ENCODE peak calls at places on chromosomes 2 and 18, in seven cellular contexts. L, W, V, M, O, D and F are unnamed samples.

GRCh38 chr2:177264209-177264538 is 353 bp downstream of the NFE2L2 start:
- DNase-seq in L (no peak), W (peak), V (peak), M (no peak), O (no peak), D (no peak), F (peak)

GRCh38 chr18:57437782-57438668 is 2.9 kb downstream of the ONECUT2 start:
- DNase-seq in L (peak), W (peak), V (peak), M (no peak), O (peak), D (no peak), F (no peak)

GRCh38 chr2:100736121-100736915 is 83.6 kb upstream of the NPAS2 start:
- DNase-seq in L (no peak), W (no peak), V (no peak), M (no peak), O (no peak), D (no peak), F (no peak)

GRCh38 chr2:232675381-232675780 is 21.8 kb upstream of the GIGYF2 start:
- DNase-seq in L (no peak), W (no peak), V (no peak), M (no peak), O (no peak), D (no peak), F (no peak)

GRCh38 chr2:219178377-219179175 is 501 bp downstream of the RETREG2 start:
- DNase-seq in L (peak), W (peak), V (peak), M (peak), O (no peak), D (no peak), F (peak)

GRCh38 chr2:8502316-8502715 is 179.5 kb upstream of the ID2 start:
- DNase-seq in L (no peak), W (no peak), V (no peak), M (no peak), O (no peak), D (no peak), F (no peak)

GRCh38 chr18:3177902-3178687 is 41.7 kb downstream of the MYOM1 start:
- DNase-seq in L (no peak), W (no peak), V (peak), M (no peak), O (no peak), D (no peak), F (peak)

GRCh38 chr2:39308778-39309177 is 65.0 kb upstream of the CDKL4 start:
- DNase-seq in L (no peak), W (no peak), V (no peak), M (no peak), O (no peak), D (no peak), F (no peak)

GRCh38 chr18:53416985-53417384 is 807.5 kb downstream of the MBD2 start:
- DNase-seq in L (peak), W (peak), V (no peak), M (peak), O (no peak), D (no peak), F (no peak)

GRCh38 chr18:12839057-12839525 is 44.9 kb downstream of the PTPN2 start:
- DNase-seq in L (no peak), W (no peak), V (no peak), M (peak), O (no peak), D (no peak), F (no peak)

GRCh38 chr2:22970284-22970975 is 414.5 kb upstream of the KLHL29 start:
- DNase-seq in L (no peak), W (no peak), V (no peak), M (no peak), O (peak), D (no peak), F (no peak)

GRCh38 chr2:207330912-207331311 is 165.2 kb upstream of the KLF7 start:
- DNase-seq in L (no peak), W (no peak), V (peak), M (peak), O (no peak), D (no peak), F (peak)

GRCh38 chr2:12716250-12717190 is at the start of gene TRIB2:
- DNase-seq in L (peak), W (peak), V (peak), M (peak), O (peak), D (no peak), F (peak)

GRCh38 chr18:48787523-48788151 is 163.1 kb downstream of the SMAD7 start:
- DNase-seq in L (no peak), W (no peak), V (peak), M (peak), O (no peak), D (no peak), F (peak)

GRCh38 chr2:109239720-109240119 is 110.7 kb downstream of the SH3RF3 start:
- DNase-seq in L (no peak), W (peak), V (peak), M (peak), O (no peak), D (no peak), F (no peak)

GRCh38 chr2:118431188-118431562 is 342.9 kb downstream of the INSIG2 start:
- DNase-seq in L (no peak), W (peak), V (no peak), M (no peak), O (no peak), D (no peak), F (no peak)

GRCh38 chr2:7278984-7279383 is 361.8 kb downstream of the RNF144A start:
- DNase-seq in L (no peak), W (no peak), V (no peak), M (no peak), O (no peak), D (no peak), F (no peak)

GRCh38 chr2:169363570-169364150 is 1.3 kb upstream of the LRP2 start:
- DNase-seq in L (peak), W (peak), V (no peak), M (peak), O (peak), D (no peak), F (peak)

GRCh38 chr2:38683766-38684165 is 17.9 kb downstream of the GALM start:
- DNase-seq in L (no peak), W (no peak), V (no peak), M (no peak), O (no peak), D (no peak), F (peak)

GRCh38 chr18:79360933-79361332 is 34.8 kb upstream of the NFATC1 start:
- DNase-seq in L (no peak), W (no peak), V (no peak), M (no peak), O (no peak), D (no peak), F (no peak)

GRCh38 chr2:23541453-23542334 is 156.7 kb downstream of the KLHL29 start:
- DNase-seq in L (no peak), W (no peak), V (no peak), M (peak), O (no peak), D (no peak), F (peak)

GRCh38 chr2:212905640-212906201 is 245.7 kb downstream of the IKZF2 start:
- DNase-seq in L (peak), W (no peak), V (peak), M (peak), O (no peak), D (no peak), F (peak)

GRCh38 chr2:15009681-15010080 is 377.2 kb downstream of the LRATD1 start:
- DNase-seq in L (no peak), W (no peak), V (peak), M (no peak), O (no peak), D (no peak), F (no peak)

GRCh38 chr2:46200100-46200690 is 97.0 kb upstream of the EPAS1 start:
- DNase-seq in L (no peak), W (no peak), V (peak), M (no peak), O (no peak), D (no peak), F (no peak)

GRCh38 chr2:8154270-8154669 is 527.6 kb upstream of the ID2 start:
- DNase-seq in L (no peak), W (no peak), V (no peak), M (no peak), O (no peak), D (no peak), F (no peak)

GRCh38 chr18:3498705-3499451 is 48.9 kb downstream of the TGIF1 start:
- DNase-seq in L (peak), W (peak), V (peak), M (peak), O (peak), D (no peak), F (no peak)

GRCh38 chr18:56563568-56563967 is 74.8 kb downstream of the TXNL1 start:
- DNase-seq in L (peak), W (peak), V (no peak), M (peak), O (peak), D (peak), F (no peak)

GRCh38 chr2:238261718-238262375 is 22.0 kb upstream of the HES6 start:
- DNase-seq in L (no peak), W (no peak), V (no peak), M (no peak), O (no peak), D (no peak), F (no peak)

GRCh38 chr2:70607121-70607551 is 53.5 kb upstream of the TGFA start:
- DNase-seq in L (no peak), W (no peak), V (no peak), M (no peak), O (no peak), D (no peak), F (no peak)

GRCh38 chr2:118097657-118098056 is 9.4 kb downstream of the INSIG2 start:
- DNase-seq in L (no peak), W (no peak), V (peak), M (peak), O (no peak), D (no peak), F (no peak)

GRCh38 chr18:1917546-1917945 is 653.8 kb downstream of the METTL4 start:
- DNase-seq in L (no peak), W (no peak), V (no peak), M (no peak), O (no peak), D (no peak), F (peak)

GRCh38 chr2:232983669-232983991 is 29.4 kb downstream of the NGEF start:
- DNase-seq in L (no peak), W (no peak), V (no peak), M (no peak), O (no peak), D (no peak), F (no peak)

GRCh38 chr2:109467701-109468100 is 146.1 kb downstream of the SEPTIN10 start:
- DNase-seq in L (no peak), W (no peak), V (no peak), M (no peak), O (no peak), D (no peak), F (peak)

GRCh38 chr2:33476100-33476792 is at the start of gene RASGRP3:
- DNase-seq in L (peak), W (peak), V (peak), M (peak), O (peak), D (peak), F (peak)

GRCh38 chr2:121860033-121860810 is 104.8 kb downstream of the TSN start:
- DNase-seq in L (no peak), W (peak), V (peak), M (peak), O (no peak), D (no peak), F (peak)

GRCh38 chr2:36369711-36370110 is 14.1 kb downstream of the CRIM1 start:
- DNase-seq in L (no peak), W (no peak), V (no peak), M (no peak), O (no peak), D (no peak), F (peak)
- H3K23ac ChIP-seq in L (no peak), W (no peak), V (peak), M (no peak), O (no peak), D (no peak), F (no peak)

DNA sequence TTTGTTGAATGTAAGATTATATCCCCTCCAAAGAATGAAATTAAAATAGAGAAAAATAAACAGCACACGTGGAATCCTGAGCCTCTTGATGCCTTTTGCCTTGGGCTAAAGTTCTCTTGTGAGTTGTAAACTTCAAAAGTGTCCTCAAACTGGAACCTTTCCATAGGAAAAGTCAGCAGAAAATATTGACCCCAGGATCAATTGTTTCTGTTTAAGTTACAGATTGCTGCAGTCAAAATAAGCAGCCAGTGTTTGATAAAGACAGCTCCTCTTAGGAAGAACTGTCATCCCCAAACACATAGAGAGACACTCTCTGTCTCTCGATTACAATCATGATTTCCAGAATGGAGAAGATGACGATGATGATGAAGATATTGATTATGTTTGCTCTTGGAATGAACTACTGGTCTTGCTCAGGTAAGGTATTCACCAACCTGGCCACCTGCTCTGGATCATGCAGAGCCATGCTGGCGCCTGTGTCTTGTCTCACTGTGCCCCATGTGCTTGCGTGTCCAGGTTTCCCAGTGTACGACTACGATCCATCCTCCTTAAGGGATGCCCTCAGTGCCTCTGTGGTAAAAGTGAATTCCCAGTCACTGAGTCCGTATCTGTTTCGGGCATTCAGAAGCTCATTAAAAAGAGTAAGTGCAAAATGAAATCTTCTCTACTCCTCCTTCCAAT is at the start of gene SPP2:
- DNase-seq in L (no peak), W (no peak), V (no peak), M (no peak), O (no peak), D (no peak), F (no peak)
- H3K23ac ChIP-seq in L (no peak), W (no peak), V (no peak), M (no peak), O (no peak), D (no peak), F (no peak)

GRCh38 chr18:35602193-35602820 is 20.8 kb downstream of the GALNT1 start:
- DNase-seq in L (no peak), W (no peak), V (no peak), M (no peak), O (no peak), D (no peak), F (no peak)
- H3K23ac ChIP-seq in L (no peak), W (no peak), V (no peak), M (no peak), O (no peak), D (no peak), F (no peak)

DNA sequence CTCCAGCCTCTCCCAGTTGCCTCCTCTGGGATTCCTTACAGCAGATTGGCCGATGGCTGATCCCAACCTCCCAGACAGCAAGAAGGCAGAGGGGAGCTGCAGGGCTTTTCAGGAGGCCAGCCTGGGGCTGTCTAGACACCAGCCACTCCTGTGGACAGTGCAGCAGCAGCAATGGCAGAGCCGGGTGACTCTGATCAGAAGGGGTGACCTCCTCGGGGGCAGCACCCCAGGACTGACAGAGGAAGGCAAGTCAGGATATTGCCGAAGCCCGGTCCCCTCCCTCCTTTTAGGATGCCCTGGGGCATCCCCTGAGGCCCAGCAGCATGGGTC is 84.5 kb downstream of the INHBB start:
- DNase-seq in L (no peak), W (no peak), V (no peak), M (no peak), O (peak), D (no peak), F (no peak)
- H3K23ac ChIP-seq in L (no peak), W (no peak), V (no peak), M (no peak), O (no peak), D (no peak), F (no peak)

GRCh38 chr2:178395941-178396585 is 54.9 kb downstream of the PRKRA start:
- DNase-seq in L (no peak), W (no peak), V (no peak), M (no peak), O (no peak), D (no peak), F (no peak)

GRCh38 chr2:178397002-178397605 is 53.9 kb downstream of the PRKRA start:
- DNase-seq in L (peak), W (peak), V (peak), M (peak), O (no peak), D (no peak), F (peak)

GRCh38 chr2:178404380-178404767 is 46.6 kb downstream of the PRKRA start:
- DNase-seq in L (no peak), W (no peak), V (peak), M (peak), O (no peak), D (no peak), F (peak)

GRCh38 chr2:178403671-178404379 is 47.1 kb downstream of the PRKRA start:
- DNase-seq in L (no peak), W (no peak), V (no peak), M (no peak), O (no peak), D (no peak), F (peak)

DNA sequence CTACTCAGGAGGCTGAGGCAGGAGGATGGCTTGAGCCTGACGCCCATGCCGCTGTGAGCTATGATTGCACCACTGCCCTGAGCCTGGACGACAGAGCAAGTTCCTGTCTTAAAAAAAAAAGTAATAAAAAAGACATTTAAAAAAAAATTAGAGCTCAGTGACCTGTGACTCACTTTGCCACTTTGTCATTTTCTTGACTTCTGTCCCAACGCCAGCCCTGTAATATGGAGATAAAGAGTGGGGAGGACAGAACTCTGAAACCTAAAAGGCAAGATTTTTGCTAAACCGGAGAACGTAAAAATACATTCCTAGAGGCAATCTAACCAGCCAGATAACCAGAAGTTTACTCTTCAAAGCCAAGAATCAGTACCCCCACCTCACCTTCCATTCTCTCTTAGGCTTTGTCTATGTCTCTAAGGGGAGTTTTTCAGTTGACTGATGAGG is 49.0 kb downstream of the PRKRA start:
- DNase-seq in L (no peak), W (no peak), V (no peak), M (no peak), O (no peak), D (no peak), F (peak)
- H3K23ac ChIP-seq in L (no peak), W (no peak), V (no peak), M (no peak), O (no peak), D (no peak), F (no peak)

DNA sequence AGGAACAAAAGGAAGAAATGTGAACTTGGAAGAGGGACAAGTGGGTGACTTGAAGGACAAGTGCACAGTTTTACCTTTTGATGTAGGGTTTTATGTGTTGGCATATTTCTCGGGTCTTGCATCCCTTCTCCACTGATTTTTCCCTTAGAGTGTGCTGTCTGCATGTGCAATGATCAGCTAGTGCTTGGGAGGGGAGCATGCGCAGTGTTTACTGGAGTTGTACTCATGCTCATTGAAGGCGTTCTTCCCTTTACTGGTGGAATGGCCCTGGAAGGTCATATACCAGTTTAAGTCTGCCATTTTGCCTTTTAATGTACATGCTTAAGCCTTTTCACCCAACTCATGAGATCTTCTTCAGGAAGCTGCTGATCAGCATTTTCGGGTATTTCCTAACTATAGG is 1168.0 kb downstream of the SUCLG1 start:
- DNase-seq in L (no peak), W (no peak), V (no peak), M (no peak), O (no peak), D (no peak), F (no peak)
- H3K23ac ChIP-seq in L (no peak), W (no peak), V (no peak), M (no peak), O (no peak), D (no peak), F (no peak)

DNA sequence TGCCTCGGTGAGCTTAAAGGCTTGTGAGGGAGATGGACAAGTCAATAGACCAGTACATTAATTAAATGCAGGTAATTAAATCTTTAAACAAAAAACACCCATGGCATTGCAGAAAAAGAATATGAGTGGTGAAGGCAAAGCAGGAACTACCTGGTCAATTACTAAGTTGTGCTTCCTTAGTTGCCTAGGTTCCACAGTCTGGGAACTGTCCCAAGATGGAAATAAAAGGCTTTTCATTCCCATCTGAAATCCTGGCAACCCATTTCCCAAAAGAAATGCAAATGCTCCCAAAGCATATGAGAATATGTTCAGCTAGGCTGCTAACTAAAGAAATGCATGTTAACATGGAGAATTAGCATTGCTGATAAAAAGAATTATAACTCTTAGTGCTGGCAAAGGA is 177.8 kb downstream of the TMEM163 start:
- DNase-seq in L (no peak), W (no peak), V (no peak), M (no peak), O (no peak), D (no peak), F (no peak)
- H3K23ac ChIP-seq in L (no peak), W (no peak), V (no peak), M (no peak), O (no peak), D (no peak), F (no peak)

GRCh38 chr2:143762176-143762928 is 633.1 kb downstream of the ARHGAP15 start:
- DNase-seq in L (no peak), W (peak), V (peak), M (peak), O (peak), D (peak), F (peak)
- H3K23ac ChIP-seq in L (no peak), W (no peak), V (no peak), M (no peak), O (no peak), D (no peak), F (no peak)

GRCh38 chr18:49841236-49842217 is 28.2 kb upstream of the ACAA2 start:
- DNase-seq in L (no peak), W (no peak), V (no peak), M (no peak), O (no peak), D (no peak), F (no peak)
- H3K23ac ChIP-seq in L (no peak), W (no peak), V (no peak), M (no peak), O (no peak), D (no peak), F (no peak)

GRCh38 chr2:128838244-128838643 is 519.6 kb upstream of the HS6ST1 start:
- DNase-seq in L (no peak), W (no peak), V (no peak), M (no peak), O (no peak), D (no peak), F (no peak)
- H3K23ac ChIP-seq in L (no peak), W (no peak), V (no peak), M (no peak), O (no peak), D (no peak), F (no peak)